ENCODE peak calls at places on chromosome 19, in ten cellular contexts. N is EH; V is CD8-positive, alpha-beta T cell; Q is suprapubic skin; C is nucleus accumbens; M is NCI-H460; I is SK-MEL-5; W is WTC11; K is NCI-H1105; X is AG09309. Z is an unnamed sample.

GRCh38 chr19:55454787-55455243 is 6.6 kb downstream of the ISOC2 start:
- DNase-seq in N (peak; percentile 53), V (peak; percentile 57), Q (no peak), C (peak; percentile 50), M (peak; percentile 40), I (peak; percentile 72), W (peak; percentile 83), K (no peak), X (no peak), Z (no peak)

GRCh38 chr19:590396-590745 is 690 bp downstream of the HCN2 start:
- DNase-seq in N (peak; percentile 54), V (peak; percentile 36), Q (no peak), C (no peak), M (no peak), I (no peak), W (no peak), K (no peak), X (no peak), Z (no peak)

GRCh38 chr19:54462713-54463530 is 656 bp downstream of the LENG9 start:
- DNase-seq in N (peak; percentile 77), V (peak; percentile 67), Q (peak; percentile 89), C (no peak), M (peak; percentile 55), I (peak; percentile 50), W (peak; percentile 69), K (peak; percentile 15), X (no peak), Z (peak; percentile 92)

GRCh38 chr19:21460686-21461085 is 44.7 kb upstream of the ZNF429 start:
- DNase-seq in N (no peak), V (no peak), Q (no peak), C (no peak), M (no peak), I (no peak), W (no peak), K (no peak), X (no peak), Z (no peak)

GRCh38 chr19:31570718-31571117 is 221.5 kb upstream of the TSHZ3 start:
- DNase-seq in N (no peak), V (no peak), Q (no peak), C (no peak), M (no peak), I (no peak), W (no peak), K (no peak), X (no peak), Z (peak; percentile 36)

GRCh38 chr19:43664008-43664407 is 6.0 kb downstream of the PLAUR start:
- DNase-seq in N (no peak), V (peak; percentile 35), Q (no peak), C (no peak), M (no peak), I (no peak), W (no peak), K (no peak), X (no peak), Z (no peak)

GRCh38 chr19:18843960-18844359 is 12.2 kb downstream of the UPF1 start:
- DNase-seq in N (peak; percentile 37), V (no peak), Q (no peak), C (no peak), M (no peak), I (no peak), W (no peak), K (no peak), X (no peak), Z (no peak)

GRCh38 chr19:40687525-40688016 is 2.9 kb downstream of the NUMBL start:
- DNase-seq in N (peak; percentile 85), V (no peak), Q (peak; percentile 94), C (no peak), M (no peak), I (no peak), W (no peak), K (no peak), X (no peak), Z (peak; percentile 94)

GRCh38 chr19:38042132-38042531 is 135.1 kb downstream of the SIPA1L3 start:
- DNase-seq in N (no peak), V (no peak), Q (no peak), C (no peak), M (no peak), I (no peak), W (no peak), K (no peak), X (no peak), Z (no peak)

GRCh38 chr19:48770734-48771472 is 15.6 kb downstream of the FGF21 start:
- DNase-seq in N (no peak), V (no peak), Q (no peak), C (no peak), M (no peak), I (no peak), W (no peak), K (no peak), X (no peak), Z (no peak)

GRCh38 chr19:56015756-56016155 is 29.2 kb downstream of the NLRP5 start:
- DNase-seq in N (peak; percentile 2), V (no peak), Q (no peak), C (no peak), M (no peak), I (no peak), W (no peak), K (no peak), X (no peak), Z (no peak)

GRCh38 chr19:28508666-28509065 is 704.3 kb downstream of the UQCRFS1 start:
- DNase-seq in N (no peak), V (no peak), Q (no peak), C (no peak), M (no peak), I (no peak), W (no peak), K (no peak), X (no peak), Z (no peak)

GRCh38 chr19:11963566-11964355 is 1.1 kb upstream of the ZNF763 start:
- DNase-seq in N (peak; percentile 68), V (peak; percentile 77), Q (peak; percentile 88), C (peak; percentile 72), M (no peak), I (peak; percentile 70), W (peak; percentile 91), K (peak; percentile 64), X (no peak), Z (peak; percentile 87)